ENCODE peak calls at places on chromosomes 16 and 17, in ten cellular contexts. K is spleen, Q is fibroblast of lung, B is epithelial cell of proximal tubule, D is BE2C, R is AG04449, T is heart left ventricle, L is HFF-Myc, N is cardiac muscle cell, W is psoas muscle. I is an unnamed sample.

GRCh38 chr16:50038756-50039529 is 13.9 kb downstream of the CNEP1R1 start:
- DNase-seq in K (no peak), Q (no peak), B (no peak), D (no peak), R (no peak), T (no peak), L (no peak), N (peak), W (peak), I (no peak)

GRCh38 chr17:34251186-34251585 is 3.9 kb upstream of the CCL2 start:
- DNase-seq in K (no peak), Q (no peak), B (no peak), D (no peak), R (no peak), T (no peak), L (no peak), N (no peak), W (no peak), I (no peak)

GRCh38 chr17:10673318-10673717 is 16.2 kb upstream of the MYH3 start:
- DNase-seq in K (no peak), Q (no peak), B (no peak), D (no peak), R (no peak), T (no peak), L (no peak), N (no peak), W (peak), I (no peak)

GRCh38 chr17:39673335-39674081 is 5.3 kb downstream of the PNMT start:
- DNase-seq in K (peak), Q (no peak), B (no peak), D (no peak), R (no peak), T (peak), L (no peak), N (no peak), W (no peak), I (no peak)

GRCh38 chr17:15007001-15007400 is 258.1 kb downstream of the PMP22 start:
- DNase-seq in K (no peak), Q (no peak), B (no peak), D (no peak), R (no peak), T (no peak), L (no peak), N (no peak), W (no peak), I (no peak)

GRCh38 chr16:72837846-72838661 is 209.9 kb downstream of the ZFHX3 start:
- DNase-seq in K (no peak), Q (peak), B (no peak), D (no peak), R (no peak), T (no peak), L (no peak), N (no peak), W (no peak), I (no peak)

GRCh38 chr16:68309798-68310197 is 948 bp downstream of the SLC7A6OS start:
- DNase-seq in K (no peak), Q (no peak), B (no peak), D (no peak), R (no peak), T (no peak), L (no peak), N (no peak), W (no peak), I (no peak)

GRCh38 chr16:28875134-28876015 is 2.9 kb upstream of the ATP2A1 start:
- DNase-seq in K (peak), Q (no peak), B (no peak), D (no peak), R (no peak), T (no peak), L (no peak), N (no peak), W (no peak), I (no peak)

GRCh38 chr16:14186007-14186953 is 115.2 kb downstream of the MRTFB start:
- DNase-seq in K (no peak), Q (peak), B (no peak), D (peak), R (no peak), T (no peak), L (peak), N (peak), W (peak), I (peak)

GRCh38 chr17:76793775-76794174 is 55.9 kb downstream of the MFSD11 start:
- DNase-seq in K (peak), Q (peak), B (no peak), D (peak), R (no peak), T (no peak), L (no peak), N (peak), W (no peak), I (no peak)

GRCh38 chr17:72120878-72121163 is at the start of gene SOX9:
- DNase-seq in K (no peak), Q (peak), B (peak), D (peak), R (peak), T (peak), L (no peak), N (peak), W (peak), I (peak)

GRCh38 chr16:60414617-60415016 is 1621.6 kb downstream of the CDH8 start:
- DNase-seq in K (no peak), Q (no peak), B (no peak), D (no peak), R (no peak), T (no peak), L (no peak), N (no peak), W (no peak), I (no peak)

GRCh38 chr16:48386559-48387312 is 1.5 kb upstream of the SIAH1 start:
- DNase-seq in K (no peak), Q (no peak), B (no peak), D (no peak), R (no peak), T (no peak), L (no peak), N (no peak), W (no peak), I (peak)

GRCh38 chr16:14364386-14365199 is 265.5 kb downstream of the PARN start:
- DNase-seq in K (no peak), Q (peak), B (peak), D (peak), R (peak), T (no peak), L (no peak), N (peak), W (no peak), I (no peak)

GRCh38 chr17:83069931-83070374 is 9.5 kb upstream of the METRNL start:
- DNase-seq in K (no peak), Q (no peak), B (no peak), D (no peak), R (no peak), T (peak), L (no peak), N (no peak), W (peak), I (no peak)

GRCh38 chr17:83069571-83069906 is 9.9 kb upstream of the METRNL start:
- DNase-seq in K (no peak), Q (no peak), B (no peak), D (no peak), R (no peak), T (no peak), L (no peak), N (no peak), W (peak), I (no peak)

GRCh38 chr17:83067718-83068261 is 11.6 kb upstream of the METRNL start:
- DNase-seq in K (peak), Q (no peak), B (no peak), D (peak), R (no peak), T (peak), L (no peak), N (peak), W (peak), I (peak)

GRCh38 chr17:83067071-83067717 is 12.2 kb upstream of the METRNL start:
- DNase-seq in K (peak), Q (no peak), B (no peak), D (peak), R (no peak), T (peak), L (no peak), N (no peak), W (peak), I (peak)

GRCh38 chr17:83068641-83069570 is 10.5 kb upstream of the METRNL start:
- DNase-seq in K (peak), Q (no peak), B (no peak), D (peak), R (no peak), T (peak), L (no peak), N (no peak), W (peak), I (peak)
- H3K4me3 ChIP-seq in K (no peak), Q (no peak), B (no peak), D (no peak), R (no peak), T (no peak), L (no peak), N (no peak), W (no peak), I (no peak)

DNA sequence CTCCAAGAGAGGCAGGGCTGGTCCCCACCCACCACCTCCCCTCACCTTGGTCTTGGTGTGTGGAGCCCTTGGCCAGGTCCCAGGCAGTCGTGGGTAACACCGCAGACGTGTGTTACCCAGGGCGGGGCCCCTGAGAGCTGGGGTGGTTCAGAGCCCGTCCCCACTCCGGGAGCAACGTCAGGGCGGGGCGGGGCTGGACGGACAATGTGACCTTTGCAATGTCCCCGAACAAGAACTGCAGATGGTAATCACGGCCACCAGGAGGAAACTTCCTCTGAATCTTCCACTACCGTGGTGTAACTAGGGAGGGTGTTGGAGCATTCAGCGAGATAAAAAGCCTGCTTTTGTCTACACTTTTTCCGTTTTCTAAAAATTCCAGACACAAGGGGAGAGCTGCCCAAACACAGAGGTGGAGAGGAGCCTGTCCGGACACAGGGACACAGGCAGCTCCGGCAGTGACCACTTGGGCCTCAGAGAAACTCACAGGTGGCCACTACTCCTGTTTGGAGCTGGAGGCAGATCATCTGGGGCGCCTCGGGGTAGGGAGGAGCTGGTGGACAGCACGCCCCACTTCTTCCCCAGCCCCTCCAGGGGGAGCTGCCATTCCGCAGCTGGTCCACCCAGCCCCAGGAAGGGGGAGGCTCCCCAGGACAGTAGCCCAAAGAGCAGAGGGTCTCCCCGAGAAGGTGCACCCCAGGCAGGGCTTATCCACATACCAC is 14.2 kb upstream of the SLC38A10 start:
- DNase-seq in K (peak), Q (peak), B (no peak), D (peak), R (no peak), T (peak), L (no peak), N (peak), W (peak), I (peak)
- H3K4me3 ChIP-seq in K (peak), Q (no peak), B (peak), D (peak), R (no peak), T (peak), L (no peak), N (no peak), W (peak), I (no peak)

DNA sequence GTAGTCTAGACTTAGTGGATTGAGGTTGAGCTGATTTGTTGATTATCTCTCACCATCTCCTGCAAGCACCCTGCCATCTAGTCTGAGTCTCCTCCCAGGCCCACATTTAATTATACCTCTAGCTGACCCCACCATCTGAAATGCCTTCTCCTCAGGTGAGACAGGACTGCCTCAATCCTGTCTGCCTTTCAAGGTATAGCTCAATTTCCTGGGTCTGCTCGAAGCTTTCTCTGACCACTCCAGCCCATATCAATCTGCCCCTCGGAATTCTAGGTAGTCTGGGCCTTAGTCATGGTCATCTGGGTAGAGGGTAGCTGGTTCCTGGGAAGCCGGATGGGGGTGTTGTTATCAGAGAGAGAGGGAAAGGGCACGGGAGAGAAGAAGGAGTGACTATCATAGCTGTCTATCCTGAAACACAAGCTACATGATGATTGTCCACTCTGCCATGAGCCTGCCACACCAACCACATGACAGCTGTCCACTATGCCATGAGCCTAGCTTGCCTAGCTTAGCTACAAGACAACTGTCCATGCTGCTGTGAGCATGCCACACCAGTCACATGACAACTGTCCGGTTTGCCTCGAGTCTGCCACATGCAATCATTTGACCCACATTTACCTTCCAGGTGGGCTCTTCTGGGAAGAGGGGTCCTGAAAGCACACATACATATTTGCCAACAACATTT is 34.4 kb downstream of the LYRM9 start:
- DNase-seq in K (no peak), Q (no peak), B (no peak), D (no peak), R (no peak), T (no peak), L (no peak), N (no peak), W (no peak), I (no peak)
- H3K4me3 ChIP-seq in K (no peak), Q (no peak), B (no peak), D (no peak), R (no peak), T (no peak), L (no peak), N (no peak), W (no peak), I (no peak)

GRCh38 chr16:23847251-23847650 is 11.5 kb downstream of the PRKCB start:
- DNase-seq in K (no peak), Q (no peak), B (no peak), D (no peak), R (no peak), T (no peak), L (no peak), N (no peak), W (no peak), I (no peak)
- H3K4me3 ChIP-seq in K (no peak), Q (no peak), B (no peak), D (no peak), R (no peak), T (no peak), L (no peak), N (no peak), W (no peak), I (no peak)

GRCh38 chr16:84349852-84350565 is 18.3 kb upstream of the ATP2C2 start:
- DNase-seq in K (no peak), Q (no peak), B (no peak), D (no peak), R (no peak), T (no peak), L (no peak), N (no peak), W (no peak), I (no peak)

GRCh38 chr16:84348386-84348785 is 20.0 kb upstream of the ATP2C2 start:
- DNase-seq in K (no peak), Q (no peak), B (no peak), D (no peak), R (no peak), T (no peak), L (no peak), N (peak), W (no peak), I (peak)

GRCh38 chr16:84351630-84352029 is 16.7 kb upstream of the ATP2C2 start:
- DNase-seq in K (no peak), Q (no peak), B (no peak), D (no peak), R (no peak), T (no peak), L (no peak), N (no peak), W (no peak), I (peak)

GRCh38 chr16:84354306-84354705 is 14.0 kb upstream of the ATP2C2 start:
- DNase-seq in K (no peak), Q (no peak), B (no peak), D (no peak), R (no peak), T (no peak), L (no peak), N (no peak), W (no peak), I (no peak)

GRCh38 chr16:84350611-84351400 is 17.5 kb upstream of the ATP2C2 start:
- DNase-seq in K (no peak), Q (no peak), B (no peak), D (no peak), R (no peak), T (no peak), L (no peak), N (no peak), W (no peak), I (no peak)
- H3K4me3 ChIP-seq in K (no peak), Q (no peak), B (no peak), D (no peak), R (no peak), T (no peak), L (no peak), N (no peak), W (no peak), I (no peak)

GRCh38 chr17:79437081-79437480 is 173.8 kb downstream of the RBFOX3 start:
- DNase-seq in K (no peak), Q (no peak), B (no peak), D (no peak), R (no peak), T (no peak), L (no peak), N (no peak), W (no peak), I (no peak)
- H3K4me3 ChIP-seq in K (no peak), Q (no peak), B (no peak), D (no peak), R (no peak), T (no peak), L (no peak), N (no peak), W (no peak), I (no peak)

DNA sequence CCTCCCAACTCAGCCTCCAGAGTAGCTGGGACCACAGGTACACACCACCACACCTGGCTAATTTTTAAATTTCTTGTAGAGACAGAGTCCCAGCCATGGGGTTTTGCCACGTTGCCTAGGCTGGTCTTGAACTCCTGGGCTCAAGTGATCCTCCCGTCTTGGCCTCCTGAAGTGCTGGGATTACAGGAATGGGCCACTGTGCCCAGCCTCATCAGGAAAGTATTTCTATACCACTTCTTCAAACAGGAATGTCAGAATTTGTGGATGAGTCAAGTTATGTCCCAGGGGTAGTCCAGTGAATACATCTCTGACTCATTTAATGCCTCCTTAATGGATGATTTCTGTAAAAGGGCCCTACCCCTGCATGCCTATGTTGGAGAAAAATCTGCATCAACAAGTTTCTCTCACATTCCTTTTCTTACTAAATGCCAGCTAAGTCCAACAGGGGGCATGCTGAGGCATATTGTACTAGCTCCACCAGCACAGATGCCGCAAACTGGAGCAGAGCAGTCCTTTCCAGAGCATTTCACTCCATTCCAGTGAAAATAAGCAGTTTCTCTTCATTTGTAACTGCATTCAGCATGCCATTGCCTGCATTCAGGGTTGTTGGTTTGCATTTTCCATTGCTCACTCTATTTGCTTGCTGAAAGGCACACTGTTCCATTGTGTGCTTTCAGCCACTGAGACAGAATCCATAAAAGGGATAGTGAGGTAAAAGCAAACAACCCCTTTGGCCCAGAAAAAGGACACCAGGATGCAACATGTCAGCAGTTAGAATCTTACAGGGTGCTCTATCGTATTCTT is 5.3 kb upstream of the CAVIN1 start:
- DNase-seq in K (no peak), Q (peak), B (peak), D (peak), R (peak), T (no peak), L (peak), N (peak), W (no peak), I (peak)
- H3K4me3 ChIP-seq in K (no peak), Q (no peak), B (no peak), D (no peak), R (no peak), T (no peak), L (no peak), N (no peak), W (no peak), I (no peak)

I was measured in aorta.